ENCODE peak calls at places on chromosomes 1 and 21, in five cellular contexts. K is GM10248, V is AG08396, U is cardiac fibroblast, L is H9. I is an unnamed sample.

GRCh38 chr1:179883739-179884138 is 1.7 kb downstream of the TOR1AIP1 start:
- DNase-seq in L (peak), V (no peak), K (peak), U (peak), I (no peak)

GRCh38 chr1:78223417-78224215 is 177.8 kb downstream of the GIPC2 start:
- DNase-seq in V (peak), K (no peak), L (no peak), U (peak), I (no peak)

GRCh38 chr1:113652773-113653172 is 106.5 kb downstream of the PHTF1 start:
- DNase-seq in V (no peak), U (peak), K (no peak), L (no peak), I (no peak)

GRCh38 chr21:27631471-27631870 is 664.6 kb upstream of the ADAMTS5 start:
- DNase-seq in L (no peak), V (no peak), U (peak), K (no peak), I (no peak)

GRCh38 chr1:113648478-113648877 is 110.8 kb downstream of the PHTF1 start:
- DNase-seq in U (no peak), V (no peak), K (no peak), L (no peak), I (no peak)

GRCh38 chr1:116397728-116398127 is 24.7 kb downstream of the ATP1A1 start:
- DNase-seq in L (no peak), U (no peak), V (no peak), K (no peak), I (no peak)

GRCh38 chr1:165631403-165632151 is 543 bp downstream of the MGST3 start:
- DNase-seq in U (peak), L (peak), K (peak), V (peak), I (peak)

GRCh38 chr1:10430216-10431064 is at the start of gene CENPS:
- DNase-seq in L (peak), U (peak), K (peak), V (peak), I (peak)

GRCh38 chr1:248736992-248737391 is 18.6 kb downstream of the LYPD8 start:
- DNase-seq in L (no peak), U (no peak), K (no peak), V (no peak), I (no peak)

GRCh38 chr1:231176421-231176820 is 14.6 kb downstream of the TRIM67 start:
- DNase-seq in V (no peak), K (no peak), U (no peak), L (no peak), I (no peak)

GRCh38 chr1:9573723-9574122 is 15.0 kb upstream of the TMEM201 start:
- DNase-seq in V (no peak), U (peak), L (no peak), K (peak), I (no peak)

GRCh38 chr1:246768403-246769020 is 44.3 kb downstream of the SCCPDH start:
- DNase-seq in L (peak), U (no peak), V (no peak), K (no peak), I (no peak)

GRCh38 chr1:15231714-15232201 is 15.3 kb upstream of the FHAD1 start:
- DNase-seq in V (no peak), L (no peak), K (peak), U (no peak), I (no peak)

I was measured in H4.